ENCODE peak calls at places on chromosomes 12 and 14, in seven cellular contexts. R is IMR-90; O is mammary epithelial cell; Z is CD8-positive, alpha-beta T cell; Y is left ventricle myocardium inferior; I is transverse colon; E is thoracic aorta. J is an unnamed sample.

GRCh38 chr12:68350753-68351152 is 18.6 kb upstream of the MDM1 start:
- DNase-seq in R (peak; percentile 41), O (no peak), Z (no peak), Y (no peak), I (no peak), E (no peak), J (no peak)

GRCh38 chr12:93154753-93155475 is 222.8 kb upstream of the NUDT4 start:
- DNase-seq in R (peak; percentile 15), O (no peak), Z (no peak), Y (no peak), I (no peak), E (no peak), J (no peak)

GRCh38 chr12:31120392-31121008 is 46.8 kb downstream of the DDX11 start:
- DNase-seq in R (no peak), O (no peak), Z (no peak), Y (no peak), I (no peak), E (no peak), J (no peak)

GRCh38 chr14:50762001-50762930 is 68.7 kb downstream of the NIN start:
- DNase-seq in R (peak; percentile 94), O (no peak), Z (no peak), Y (no peak), I (no peak), E (no peak), J (no peak)

GRCh38 chr12:65133879-65134278 is 12.8 kb upstream of the WIF1 start:
- DNase-seq in R (no peak), O (no peak), Z (no peak), Y (no peak), I (no peak), E (no peak), J (no peak)

GRCh38 chr12:74111688-74112360 is 425.8 kb upstream of the ATXN7L3B start:
- DNase-seq in R (no peak), O (peak; percentile 65), Z (no peak), Y (no peak), I (no peak), E (no peak), J (no peak)

GRCh38 chr14:81281317-81281716 is 60.6 kb upstream of the GTF2A1 start:
- DNase-seq in R (no peak), O (no peak), Z (no peak), Y (no peak), I (no peak), E (no peak), J (no peak)

GRCh38 chr14:101380512-101380911 is 180.8 kb upstream of the DIO3 start:
- DNase-seq in R (no peak), O (no peak), Z (no peak), Y (no peak), I (no peak), E (no peak), J (no peak)

GRCh38 chr14:29216774-29217232 is 450.2 kb downstream of the FOXG1 start:
- DNase-seq in R (no peak), O (no peak), Z (no peak), Y (no peak), I (no peak), E (no peak), J (no peak)

GRCh38 chr14:64715628-64716412 is 11.6 kb downstream of the PLEKHG3 start:
- DNase-seq in R (no peak), O (peak; percentile 69), Z (no peak), Y (no peak), I (no peak), E (no peak), J (no peak)

GRCh38 chr12:110174373-110174996 is 50.3 kb downstream of the IFT81 start:
- DNase-seq in R (no peak), O (no peak), Z (no peak), Y (no peak), I (no peak), E (no peak), J (no peak)

GRCh38 chr12:42769455-42769854 is 179.9 kb upstream of the PRICKLE1 start:
- DNase-seq in R (no peak), O (no peak), Z (no peak), Y (no peak), I (no peak), E (no peak), J (no peak)

GRCh38 chr14:49975799-49976198 is 82.9 kb downstream of the ARF6 start:
- DNase-seq in R (no peak), O (no peak), Z (no peak), Y (no peak), I (peak; percentile 68), E (no peak), J (no peak)

GRCh38 chr14:100398044-100398443 is 74.9 kb downstream of the SLC25A47 start:
- DNase-seq in R (no peak), O (peak; percentile 58), Z (no peak), Y (no peak), I (peak; percentile 62), E (no peak), J (no peak)

GRCh38 chr12:6187948-6188793 is 12.0 kb upstream of the CD9 start:
- DNase-seq in R (no peak), O (no peak), Z (no peak), Y (no peak), I (no peak), E (no peak), J (no peak)

GRCh38 chr14:35229495-35230089 is 62.6 kb upstream of the PSMA6 start:
- DNase-seq in R (no peak), O (no peak), Z (no peak), Y (no peak), I (no peak), E (no peak), J (no peak)

GRCh38 chr12:80170915-80171314 is 71.6 kb downstream of the OTOGL start:
- DNase-seq in R (peak; percentile 28), O (no peak), Z (no peak), Y (no peak), I (no peak), E (no peak), J (no peak)

GRCh38 chr14:61733972-61734371 is 28.2 kb upstream of the SNAPC1 start:
- DNase-seq in R (no peak), O (no peak), Z (no peak), Y (no peak), I (no peak), E (no peak), J (no peak)

GRCh38 chr14:61736751-61737150 is 25.5 kb upstream of the SNAPC1 start:
- DNase-seq in R (peak; percentile 37), O (no peak), Z (no peak), Y (no peak), I (no peak), E (no peak), J (no peak)

GRCh38 chr14:61726772-61727658 is 31.7 kb downstream of the HIF1A start:
- DNase-seq in R (no peak), O (no peak), Z (no peak), Y (no peak), I (no peak), E (no peak), J (no peak)

DNA sequence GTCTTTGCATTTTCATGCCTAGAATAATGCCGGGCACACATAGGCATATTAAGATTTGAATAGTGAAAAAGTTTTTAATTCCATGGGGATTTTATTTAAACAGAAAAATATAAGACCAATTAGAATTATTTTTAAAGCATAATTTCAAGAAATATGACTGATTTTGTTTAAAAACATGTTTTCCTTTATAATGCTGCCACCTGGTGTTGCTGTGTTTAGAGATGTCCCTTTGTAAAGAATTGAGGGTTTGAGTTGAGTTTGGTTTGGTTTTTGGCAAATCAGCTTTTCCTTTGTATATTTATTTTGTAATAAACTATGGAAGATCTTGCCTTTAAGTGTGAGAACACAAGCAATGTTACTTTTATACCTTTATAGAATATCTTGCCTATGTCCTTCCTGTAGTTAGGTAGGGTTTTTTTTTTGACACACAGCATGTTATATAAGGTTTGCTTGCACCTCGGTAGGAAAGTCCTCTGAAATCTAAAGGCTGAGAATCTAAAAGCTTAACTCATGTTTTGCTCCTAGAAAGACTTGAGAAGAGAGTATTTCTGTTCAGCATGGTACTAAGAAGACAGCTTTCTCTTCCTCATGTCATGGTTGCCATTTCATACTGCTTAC is 31.4 kb upstream of the SNAPC1 start:
- DNase-seq in R (no peak), O (no peak), Z (no peak), Y (no peak), I (no peak), E (no peak), J (no peak)
- TF ChIP-seq CTCF in R (peak; percentile 30), O (peak; percentile 14), Z (peak; percentile 73), Y (peak; percentile 64), I (peak; percentile 41), E (peak; percentile 46), J (peak; percentile 62)

GRCh38 chr12:112607427-112607826 is 184.1 kb upstream of the RPH3A start:
- DNase-seq in R (no peak), O (no peak), Z (no peak), Y (no peak), I (no peak), E (no peak), J (no peak)
- H3K36me3 ChIP-seq in R (no peaks in the 10 kb centered on the region), O (no peaks in the 10 kb centered on the region), Z (no peaks in the 10 kb centered on the region), Y (no peaks in the 10 kb centered on the region), I (no peaks in the 10 kb centered on the region), E (no peaks in the 10 kb centered on the region), J (no peaks in the 10 kb centered on the region)

GRCh38 chr12:111672822-111673381 is 12.9 kb downstream of the BRAP start:
- DNase-seq in R (no peak), O (no peak), Z (no peak), Y (no peak), I (no peak), E (no peak), J (no peak)

GRCh38 chr12:111677186-111677585 is 8.6 kb downstream of the BRAP start:
- DNase-seq in R (no peak), O (no peak), Z (no peak), Y (no peak), I (no peak), E (no peak), J (no peak)

DNA sequence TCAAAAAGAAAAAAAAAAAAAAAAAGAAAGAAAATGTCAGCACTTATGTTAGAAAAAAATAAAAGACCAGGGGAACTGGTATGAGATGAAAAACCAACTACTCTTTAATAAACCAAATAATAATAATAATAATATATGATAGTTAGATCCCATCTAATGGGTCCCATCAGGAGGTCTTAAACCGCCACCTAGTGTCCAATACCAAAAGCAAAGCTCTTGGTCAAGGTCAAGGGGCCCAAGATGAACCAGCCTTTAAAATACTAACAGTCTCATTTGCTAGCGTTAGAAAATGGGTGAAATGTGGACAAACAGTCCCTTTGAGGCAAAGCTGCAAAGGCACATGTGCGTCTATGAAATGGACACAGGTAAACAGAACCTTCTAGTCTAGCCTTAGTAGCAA is 12.3 kb downstream of the BRAP start:
- DNase-seq in R (peak; percentile 31), O (no peak), Z (no peak), Y (no peak), I (no peak), E (no peak), J (no peak)
- TF ChIP-seq CTCF in R (peak; percentile 56), O (peak; percentile 38), Z (no peak), Y (peak; percentile 52), I (peak; percentile 28), E (peak; percentile 26), J (peak; percentile 21)

GRCh38 chr14:67432088-67432564 is 20.2 kb upstream of the PLEK2 start:
- DNase-seq in R (no peak), O (no peak), Z (no peak), Y (no peak), I (no peak), E (no peak), J (no peak)
- H3K36me3 ChIP-seq in R (no peaks in the 10 kb centered on the region), O (no peaks in the 10 kb centered on the region), Z (no peaks in the 10 kb centered on the region), Y (no peaks in the 10 kb centered on the region), I (no peaks in the 10 kb centered on the region), E (no peaks in the 10 kb centered on the region), J (no peaks in the 10 kb centered on the region)

DNA sequence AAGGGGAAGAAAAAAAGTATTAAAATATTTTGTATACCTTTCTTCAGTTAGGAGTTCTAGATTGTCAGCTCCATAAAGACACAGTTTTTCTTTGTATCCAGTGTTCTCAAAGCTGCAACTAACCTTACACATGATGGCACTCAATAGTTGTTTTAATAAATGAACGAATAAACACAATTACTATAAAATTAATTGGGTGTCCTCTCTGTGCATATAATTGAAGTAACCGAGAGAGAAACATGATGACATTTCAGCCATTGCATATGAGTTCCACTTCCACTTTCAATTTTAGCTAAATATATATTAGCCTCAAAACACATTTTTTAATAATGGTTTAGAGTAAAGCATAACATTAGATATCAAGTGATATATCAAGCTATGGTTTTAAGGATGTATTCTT is 671.2 kb downstream of the LRFN5 start:
- DNase-seq in R (no peak), O (no peak), Z (no peak), Y (no peak), I (no peak), E (no peak), J (no peak)
- TF ChIP-seq CTCF in R (no peak), O (no peak), Z (no peak), Y (no peak), I (no peak), E (no peak), J (no peak)

J was measured in spleen.